ENCODE peak calls at places on chromosomes 11 and 22, in four cellular contexts. Y is transverse colon, A is upper lobe of left lung, N is esophagus squamous epithelium. C is an unnamed sample.

GRCh38 chr22:40932396-40932795 is 18.8 kb upstream of the RBX1 start:
- DNase-seq in Y (no peak), A (no peak), N (no peak), C (no peak)

GRCh38 chr22:49643466-49643865 is 184.2 kb downstream of the BRD1 start:
- DNase-seq in Y (no peak), A (peak), N (no peak), C (no peak)

GRCh38 chr11:18748766-18749375 is 22.9 kb upstream of the IGSF22 start:
- DNase-seq in Y (no peak), A (no peak), N (no peak), C (no peak)

GRCh38 chr11:7019500-7020182 is 505 bp downstream of the ZNF214 start:
- DNase-seq in Y (peak), A (peak), N (no peak), C (peak)

GRCh38 chr11:26335903-26336302 is 4.0 kb downstream of the ANO3 start:
- DNase-seq in Y (no peak), A (no peak), N (no peak), C (no peak)

GRCh38 chr11:128346808-128347207 is 240.6 kb downstream of the ETS1 start:
- DNase-seq in Y (no peak), A (no peak), N (no peak), C (no peak)

GRCh38 chr22:17890245-17890671 is 116.0 kb upstream of the BID start:
- DNase-seq in Y (peak), A (no peak), N (no peak), C (peak)

GRCh38 chr11:3984896-3985295 is 109.7 kb upstream of the RRM1 start:
- DNase-seq in Y (no peak), A (no peak), N (no peak), C (no peak)

GRCh38 chr11:8365542-8365941 is 101.9 kb upstream of the LMO1 start:
- DNase-seq in Y (no peak), A (no peak), N (no peak), C (no peak)

GRCh38 chr11:71068963-71069362 is 183.4 kb downstream of the SHANK2 start:
- DNase-seq in Y (no peak), A (no peak), N (no peak), C (no peak)

GRCh38 chr11:76768091-76769047 is 14.8 kb upstream of the TSKU start:
- DNase-seq in Y (peak), A (no peak), N (no peak), C (peak)

GRCh38 chr11:123483058-123483457 is 53.0 kb downstream of the GRAMD1B start:
- DNase-seq in Y (no peak), A (no peak), N (no peak), C (no peak)

GRCh38 chr11:25899761-25900160 is 432.2 kb upstream of the ANO3 start:
- DNase-seq in Y (no peak), A (no peak), N (no peak), C (no peak)

GRCh38 chr11:120013325-120014250 is 124.3 kb downstream of the TRIM29 start:
- DNase-seq in Y (peak), A (peak), N (no peak), C (peak)

GRCh38 chr22:24823787-24824186 is 17.8 kb downstream of the SGSM1 start:
- DNase-seq in Y (no peak), A (no peak), N (no peak), C (no peak)

GRCh38 chr22:41290262-41291221 is 4.6 kb upstream of the RANGAP1 start:
- DNase-seq in Y (no peak), A (no peak), N (no peak), C (no peak)

GRCh38 chr22:17831527-17832251 is 57.4 kb upstream of the BID start:
- DNase-seq in Y (no peak), A (no peak), N (no peak), C (no peak)

GRCh38 chr11:30635401-30635989 is 49.3 kb upstream of the MPPED2 start:
- DNase-seq in Y (no peak), A (no peak), N (no peak), C (peak)

GRCh38 chr11:34929794-34930763 is 13.7 kb downstream of the PDHX start:
- DNase-seq in Y (peak), A (no peak), N (no peak), C (no peak)

GRCh38 chr11:66008468-66009101 is 3.2 kb upstream of the CST6 start:
- DNase-seq in Y (no peak), A (no peak), N (no peak), C (no peak)

GRCh38 chr22:26777402-26777801 is 120.0 kb downstream of the MIAT start:
- DNase-seq in Y (no peak), A (no peak), N (no peak), C (no peak)

GRCh38 chr11:66689661-66690590 is 12.2 kb upstream of the RBM4B start:
- DNase-seq in Y (no peak), A (peak), N (no peak), C (no peak)

GRCh38 chr11:37248145-37248544 is 650.1 kb upstream of the RAG2 start:
- DNase-seq in Y (no peak), A (no peak), N (no peak), C (no peak)

GRCh38 chr11:38019072-38019775 is 1421.2 kb upstream of the RAG2 start:
- DNase-seq in Y (no peak), A (no peak), N (no peak), C (no peak)

GRCh38 chr11:34654491-34655334 is 33.8 kb downstream of the EHF start:
- DNase-seq in Y (no peak), A (no peak), N (no peak), C (peak)

GRCh38 chr11:126742582-126742981 is 258.0 kb downstream of the KIRREL3 start:
- DNase-seq in Y (no peak), A (no peak), N (no peak), C (no peak)

GRCh38 chr11:12139144-12139881 is 28.9 kb downstream of the MICAL2 start:
- DNase-seq in Y (no peak), A (peak), N (no peak), C (no peak)

GRCh38 chr11:117544431-117544830 is 216.8 kb downstream of the CEP164 start:
- DNase-seq in Y (peak), A (no peak), N (no peak), C (no peak)

GRCh38 chr11:20110908-20111669 is 49.2 kb downstream of the DBX1 start:
- DNase-seq in Y (peak), A (no peak), N (no peak), C (no peak)

GRCh38 chr11:2158291-2158737 is 2.7 kb downstream of the INS start:
- DNase-seq in Y (no peak), A (peak), N (no peak), C (no peak)

GRCh38 chr11:14638561-14638960 is 5.0 kb upstream of the PDE3B start:
- DNase-seq in Y (peak), A (no peak), N (no peak), C (no peak)

GRCh38 chr11:18927550-18928322 is 11.5 kb downstream of the MRGPRX1 start:
- DNase-seq in Y (no peak), A (no peak), N (no peak), C (no peak)

GRCh38 chr11:2885676-2886081 is at the start of gene CDKN1C:
- DNase-seq in Y (peak), A (peak), N (no peak), C (peak)

GRCh38 chr11:1177771-1178090 is 20.0 kb downstream of the MUC5AC start:
- DNase-seq in Y (no peak), A (peak), N (no peak), C (no peak)

GRCh38 chr11:59261150-59261549 is 48.4 kb upstream of the MPEG1 start:
- DNase-seq in Y (no peak), A (no peak), N (no peak), C (no peak)

GRCh38 chr11:70532066-70532440 is 133.7 kb downstream of the CTTN start:
- DNase-seq in Y (no peak), A (no peak), N (no peak), C (no peak)

GRCh38 chr11:78350101-78350645 is 67.4 kb downstream of the GAB2 start:
- DNase-seq in Y (peak), A (no peak), N (no peak), C (peak)

GRCh38 chr11:70111269-70112016 is 33.3 kb downstream of the ANO1 start:
- DNase-seq in Y (peak), A (no peak), N (no peak), C (peak)

DNA sequence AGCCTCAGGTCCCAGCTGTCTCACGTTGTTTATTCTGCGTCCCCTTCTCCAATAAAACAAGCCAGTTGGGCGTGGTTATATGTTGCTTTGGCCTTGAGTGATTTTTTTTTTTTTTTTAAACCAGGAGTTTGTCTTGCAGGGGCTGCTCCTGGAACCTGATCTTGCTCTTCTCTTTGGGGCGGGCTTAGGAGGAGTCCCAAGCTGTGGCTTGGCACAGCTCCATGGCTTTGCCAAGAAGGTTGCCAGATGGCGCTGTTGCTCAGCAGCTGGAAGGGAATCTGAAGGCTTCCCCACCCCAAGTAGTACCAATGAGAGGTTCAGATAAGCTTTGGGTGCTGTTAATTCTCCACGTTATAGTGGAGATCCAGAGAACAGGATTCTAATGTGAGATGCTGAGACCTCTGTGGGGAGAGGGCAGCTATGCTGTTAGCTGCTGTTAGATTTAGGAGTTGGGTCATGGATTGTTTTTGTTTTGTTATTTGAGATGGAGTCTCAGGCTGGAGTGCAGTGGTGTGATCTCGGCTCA is 2.0 kb upstream of the FERMT3 start:
- DNase-seq in Y (peak), A (no peak), N (no peak), C (peak)
- TF ChIP-seq POLR2A in Y (no peak), A (no peak), N (no peak), C (no peak)

GRCh38 chr11:36157151-36157519 is 132.1 kb downstream of the COMMD9 start:
- DNase-seq in Y (no peak), A (no peak), N (no peak), C (no peak)
- TF ChIP-seq CTCF in Y (no peak), A (no peak), N (no peak), C (no peak)

DNA sequence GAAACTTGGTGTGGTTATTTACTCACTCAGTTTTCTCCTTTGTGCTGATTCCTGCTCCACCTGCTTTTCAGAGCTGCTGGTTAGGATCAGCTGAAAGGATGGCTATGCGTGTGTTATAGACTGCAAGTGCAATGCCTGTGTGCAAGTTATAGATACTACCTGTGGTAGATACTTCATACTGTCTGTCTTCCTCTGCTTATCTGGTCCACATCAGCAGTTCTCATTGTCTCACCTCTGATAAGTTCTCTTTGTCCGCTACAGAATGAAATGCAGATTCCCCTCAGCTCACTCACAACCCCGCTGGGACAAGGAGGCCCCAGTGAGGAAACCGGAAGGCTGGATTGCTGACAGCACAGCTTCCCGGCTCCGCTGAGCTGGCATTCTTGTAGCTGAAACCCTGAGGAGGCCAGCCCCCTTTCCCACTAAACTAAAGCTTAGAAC is 37.5 kb upstream of the LYVE1 start:
- DNase-seq in Y (peak), A (no peak), N (no peak), C (peak)
- H3K27ac ChIP-seq in Y (peak), A (peak), N (peak), C (no peak)

GRCh38 chr22:21972806-21973205 is 9.8 kb downstream of the TOP3B start:
- DNase-seq in Y (no peak), A (peak), N (no peak), C (peak)
- TF ChIP-seq POLR2A in Y (no peak), A (no peak), N (no peak), C (no peak)

GRCh38 chr11:73359341-73359740 is 16.9 kb upstream of the RELT start:
- DNase-seq in Y (no peak), A (no peak), N (no peak), C (peak)

GRCh38 chr11:73363147-73363546 is 13.1 kb upstream of the RELT start:
- DNase-seq in Y (no peak), A (no peak), N (no peak), C (no peak)

GRCh38 chr11:73361953-73362776 is 14.0 kb upstream of the RELT start:
- DNase-seq in Y (no peak), A (peak), N (no peak), C (no peak)

GRCh38 chr11:73359930-73360742 is 16.1 kb upstream of the RELT start:
- DNase-seq in Y (no peak), A (no peak), N (no peak), C (no peak)

GRCh38 chr11:73360743-73361369 is 15.3 kb upstream of the RELT start:
- DNase-seq in Y (no peak), A (no peak), N (no peak), C (no peak)
- TF ChIP-seq CTCF in Y (no peak), A (no peak), N (no peak), C (no peak)

DNA sequence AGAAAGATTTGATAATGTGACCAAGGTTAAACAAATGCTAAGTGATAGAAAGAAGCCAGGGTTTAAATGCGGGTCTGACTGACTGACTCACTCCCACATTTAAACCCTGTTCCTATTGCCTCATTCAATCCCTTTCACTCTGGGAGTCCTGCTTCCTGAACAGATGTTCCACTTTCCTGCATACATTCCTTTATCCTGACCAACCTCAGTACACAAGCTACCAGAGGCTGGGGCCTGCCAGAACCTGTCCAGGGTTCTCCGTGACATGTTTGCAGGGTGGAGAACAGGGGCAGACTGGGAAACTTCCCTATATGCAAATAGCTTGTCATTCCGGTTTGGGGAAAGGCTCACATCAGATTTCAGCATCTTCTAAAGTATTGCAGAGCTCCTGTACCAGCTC is 3.0 kb upstream of the ANKK1 start:
- DNase-seq in Y (no peak), A (no peak), N (no peak), C (no peak)
- H3K27ac ChIP-seq in Y (no peak), A (no peak), N (no peak), C (no peak)

GRCh38 chr11:72122607-72123006 is 10.1 kb upstream of the ANAPC15 start:
- DNase-seq in Y (no peak), A (no peak), N (no peak), C (no peak)

GRCh38 chr11:72123117-72123653 is 10.7 kb upstream of the ANAPC15 start:
- DNase-seq in Y (no peak), A (no peak), N (no peak), C (no peak)

GRCh38 chr11:72124046-72124445 is 11.5 kb upstream of the FOLR3 start:
- DNase-seq in Y (no peak), A (no peak), N (no peak), C (no peak)

GRCh38 chr11:72119188-72119587 is 6.7 kb upstream of the ANAPC15 start:
- DNase-seq in Y (no peak), A (no peak), N (no peak), C (no peak)

DNA sequence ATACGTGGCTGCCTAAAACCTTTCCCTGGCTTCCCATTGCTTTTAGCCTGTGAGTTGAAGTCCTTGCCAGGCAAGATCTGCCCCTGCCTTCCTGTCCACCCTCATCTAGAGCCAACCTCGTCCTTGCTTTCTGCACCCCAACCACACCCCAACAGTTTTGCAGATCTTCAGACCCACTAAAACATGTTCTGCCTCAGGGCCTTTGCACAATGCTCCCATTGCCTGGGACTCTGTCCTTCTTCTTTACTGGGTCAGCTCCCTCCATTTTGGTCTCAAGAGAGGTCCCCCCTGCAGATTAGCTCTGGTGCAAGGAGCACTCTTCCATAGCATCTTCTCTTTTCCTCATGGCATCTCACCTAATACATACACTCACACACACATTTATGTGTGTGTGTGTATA is 8.4 kb upstream of the ANAPC15 start:
- DNase-seq in Y (no peak), A (no peak), N (no peak), C (no peak)
- TF ChIP-seq POLR2A in Y (no peak), A (no peak), N (no peak), C (no peak)

GRCh38 chr11:130163346-130164220 is 4.0 kb downstream of the ST14 start:
- DNase-seq in Y (peak), A (no peak), N (no peak), C (peak)
- TF ChIP-seq CTCF in Y (no peak), A (no peak), N (no peak), C (no peak)

C was measured in heart left ventricle.